ENCODE peak calls at places on chromosomes 6 and 20, in four cellular contexts. U, M, K and L are unnamed samples.

GRCh38 chr6:42783876-42784738 is 2.3 kb downstream of the BICRAL start:
- DNase-seq in U (peak; percentile 21), K (peak; percentile 67), M (no peak), L (no peak)

GRCh38 chr20:2768632-2769015 is 31.8 kb downstream of the CPXM1 start:
- DNase-seq in M (no peak), U (no peak), K (no peak), L (no peak)

GRCh38 chr20:57479196-57479595 is 45.7 kb downstream of the CTCFL start:
- DNase-seq in K (no peak), M (no peak), U (no peak), L (no peak)

GRCh38 chr6:149473080-149474052 is 11.4 kb downstream of the ZC3H12D start:
- DNase-seq in U (no peak), K (no peak), M (no peak), L (peak; percentile 59)

GRCh38 chr20:46004187-46004586 is 4.5 kb upstream of the MMP9 start:
- DNase-seq in M (no peak), K (no peak), U (no peak), L (no peak)

GRCh38 chr6:7112741-7113313 is 5.1 kb downstream of the RREB1 start:
- DNase-seq in K (peak; percentile 68), M (no peak), U (peak; percentile 88), L (peak; percentile 51)

GRCh38 chr20:19968488-19969073 is 48.6 kb upstream of the NAA20 start:
- DNase-seq in U (no peak), M (no peak), K (no peak), L (no peak)

GRCh38 chr20:50138479-50139393 is 14.8 kb downstream of the PEDS1 start:
- DNase-seq in U (no peak), M (peak; percentile 41), K (no peak), L (no peak)

GRCh38 chr20:62323146-62323979 is 20.6 kb downstream of the ADRM1 start:
- DNase-seq in U (no peak), K (no peak), M (no peak), L (no peak)

GRCh38 chr6:73262701-73263569 is at the start of gene KHDC1:
- DNase-seq in M (peak; percentile 83), U (peak; percentile 13), K (peak; percentile 77), L (peak; percentile 73)

GRCh38 chr6:108677357-108677756 is 116.6 kb downstream of the FOXO3 start:
- DNase-seq in U (no peak), M (no peak), K (no peak), L (no peak)

GRCh38 chr20:46688151-46689081 is 828 bp downstream of the TP53RK start:
- DNase-seq in M (no peak), U (peak; percentile 34), K (peak; percentile 76), L (no peak)

GRCh38 chr20:2292711-2293110 is 3.1 kb upstream of the TGM3 start:
- DNase-seq in K (peak; percentile 53), M (no peak), U (no peak), L (no peak)

GRCh38 chr6:113160716-113161115 is 696.4 kb upstream of the MARCKS start:
- DNase-seq in U (no peak), K (no peak), M (no peak), L (no peak)

GRCh38 chr20:15063077-15063476 is 725.7 kb upstream of the FLRT3 start:
- DNase-seq in U (no peak), K (no peak), M (no peak), L (no peak)

GRCh38 chr20:52532674-52533073 is 341.1 kb upstream of the ZFP64 start:
- DNase-seq in K (no peak), M (no peak), U (no peak), L (no peak)

GRCh38 chr6:12030993-12031550 is 19.0 kb downstream of the HIVEP1 start:
- DNase-seq in U (no peak), K (no peak), M (no peak), L (no peak)

GRCh38 chr20:48371211-48371610 is 456.6 kb downstream of the PREX1 start:
- DNase-seq in M (no peak), U (no peak), K (no peak), L (no peak)

GRCh38 chr20:53097371-53097770 is 125.2 kb downstream of the TSHZ2 start:
- DNase-seq in U (no peak), M (no peak), K (no peak), L (no peak)

GRCh38 chr6:158020272-158020711 is 38.6 kb downstream of the SYNJ2 start:
- DNase-seq in U (peak; percentile 35), K (no peak), M (no peak), L (no peak)

GRCh38 chr6:36442083-36442670 is 477 bp downstream of the PXT1 start:
- DNase-seq in M (no peak), U (no peak), K (no peak), L (no peak)

GRCh38 chr6:145704153-145704781 is 31.1 kb downstream of the EPM2A start:
- DNase-seq in K (peak; percentile 56), U (peak; percentile 45), M (peak; percentile 32), L (no peak)

GRCh38 chr6:4732691-4733315 is 43.4 kb upstream of the CDYL start:
- DNase-seq in K (peak; percentile 99), U (peak; percentile 93), M (peak; percentile 55), L (peak; percentile 55)

GRCh38 chr6:91490672-91491071 is 903.8 kb upstream of the MAP3K7 start:
- DNase-seq in U (no peak), M (no peak), K (no peak), L (no peak)

GRCh38 chr20:52798124-52798523 is 174.0 kb upstream of the TSHZ2 start:
- DNase-seq in U (no peak), K (peak; percentile 4), M (no peak), L (no peak)

GRCh38 chr6:108598316-108598863 is 37.7 kb downstream of the FOXO3 start:
- DNase-seq in K (peak; percentile 74), U (no peak), M (no peak), L (no peak)

GRCh38 chr6:3251462-3252314 is 7.1 kb upstream of the PSMG4 start:
- DNase-seq in M (peak; percentile 92), K (peak; percentile 84), U (peak; percentile 91), L (peak; percentile 90)

GRCh38 chr6:2247664-2248063 is 2.3 kb upstream of the GMDS start:
- DNase-seq in K (no peak), U (no peak), M (no peak), L (no peak)

GRCh38 chr6:126030045-126030444 is 43.7 kb downstream of the TRMT11 start:
- DNase-seq in M (no peak), K (no peak), U (no peak), L (no peak)

GRCh38 chr6:55395836-55396235 is 68.6 kb downstream of the GFRAL start:
- DNase-seq in K (no peak), U (no peak), M (no peak), L (no peak)

GRCh38 chr6:131597448-131597847 is 24.4 kb downstream of the ARG1 start:
- DNase-seq in U (peak; percentile 4), M (peak; percentile 5), K (peak; percentile 14), L (no peak)

DNA sequence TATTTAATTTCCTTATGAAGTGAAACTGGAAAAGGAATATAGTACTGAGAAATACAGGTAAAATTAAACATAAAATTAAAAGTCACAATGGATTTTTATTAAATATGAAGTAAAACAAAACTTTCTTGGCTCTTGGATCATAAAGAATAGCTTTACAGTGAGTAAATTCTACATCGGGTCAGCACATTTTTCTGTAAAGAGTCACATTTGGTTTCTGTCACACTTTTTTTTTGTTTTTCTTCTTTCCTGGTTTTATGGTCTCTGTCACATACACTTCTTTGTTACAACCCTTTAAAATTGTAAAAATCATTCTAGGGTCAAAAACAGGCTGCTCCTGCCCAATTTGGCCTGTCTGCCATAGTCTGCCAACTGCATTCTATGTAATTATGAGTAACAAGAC is 254.4 kb upstream of the POU3F2 start:
- DNase-seq in M (no peak), K (peak; percentile 50), U (peak; percentile 18), L (no peak)
- TF ChIP-seq EZH2 in M (no peak), K (no peak), U (no peak), L (no peak)

GRCh38 chr20:34824026-34824860 is 1.2 kb downstream of the NCOA6 start:
- DNase-seq in K (peak; percentile 69), M (peak; percentile 85), U (peak; percentile 85), L (peak; percentile 65)
- TF ChIP-seq EZH2phosphoT487 in K (no peak), M (no peak), U (no peak), L (no peak)

DNA sequence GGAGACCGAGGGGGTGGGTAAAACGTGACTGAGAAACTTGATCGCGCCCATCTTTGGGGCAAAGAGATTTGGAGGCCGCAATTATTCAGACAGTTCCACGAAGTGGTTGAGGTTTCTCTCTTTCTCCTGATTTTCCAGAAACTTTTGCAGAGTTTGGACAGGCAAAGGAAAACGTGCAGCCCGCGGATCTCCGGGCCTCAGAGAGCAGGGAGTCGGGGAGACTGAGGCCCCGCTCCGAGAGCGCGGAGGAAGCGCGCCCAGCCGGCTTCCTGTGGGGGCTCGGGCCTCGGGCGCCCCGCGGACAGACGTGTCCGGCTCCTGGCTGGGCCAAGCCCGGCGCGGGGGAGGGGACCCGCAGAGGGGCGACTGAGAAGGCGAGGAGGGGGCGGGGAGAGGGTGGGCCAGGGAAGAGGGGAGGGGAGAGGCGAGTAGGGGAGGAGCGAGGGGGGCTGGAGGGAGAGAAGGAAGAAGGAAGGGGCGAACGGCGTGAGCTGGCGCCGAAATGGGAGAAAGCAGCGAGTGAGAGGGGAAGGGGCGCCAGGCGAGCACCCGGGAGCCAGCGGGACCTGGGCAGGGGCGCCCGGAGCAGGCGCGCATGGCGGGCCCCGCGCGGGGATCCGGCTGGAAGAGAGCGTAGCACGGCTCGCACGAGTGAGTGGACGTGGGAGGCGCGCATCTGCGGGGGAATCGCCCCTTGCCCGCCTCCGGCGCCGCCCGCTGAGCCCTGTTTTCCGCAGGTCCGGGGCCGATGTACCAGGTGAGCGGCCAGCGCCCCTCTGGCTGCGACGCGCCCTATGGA is at the start of gene MDFI:
- DNase-seq in K (no peak), M (peak; percentile 87), U (no peak), L (peak; percentile 81)
- H3K27ac ChIP-seq in K (no peak within 1 kb of the TSS), M (no peak within 1 kb of the TSS), U (peak within 1 kb of the TSS; percentile 51), L (no peak within 1 kb of the TSS)

GRCh38 chr6:169845426-169846285 is 94.2 kb downstream of the ERMARD start:
- DNase-seq in U (no peak), K (no peak), M (no peak), L (no peak)
- TF ChIP-seq EZH2 in U (no peak), K (no peak), M (no peak), L (no peak)